ENCODE peak calls at places on chromosome 5, in nine cellular contexts. E is A172; N is activated CD8-positive, alpha-beta memory T cell treated with anti-CD3 and anti-CD28 coated beads for 24 hours; O is effector memory CD8-positive, alpha-beta T cell; R is brain microvascular endothelial cell; S is Kasumi-1; Z is activated gamma-delta T cell treated with anti-CD3 and anti-CD28 coated beads, Interleukin-2, amount 50 U/mL, for 16 hours; G is heart left ventricle; C is nephron progenitor cell. M is an unnamed sample.

GRCh38 chr5:60086583-60086982 is 193.1 kb upstream of the PDE4D start:
- DNase-seq in E (no peak), N (no peak), O (no peak), R (no peak), S (no peak), Z (no peak), G (no peak), C (no peak), M (no peak)

GRCh38 chr5:109888980-109889379 is 199.3 kb downstream of the MAN2A1 start:
- DNase-seq in E (no peak), N (no peak), O (no peak), R (no peak), S (no peak), Z (no peak), G (no peak), C (no peak), M (no peak)

GRCh38 chr5:73286891-73287290 is 113.9 kb downstream of the TMEM174 start:
- DNase-seq in E (no peak), N (no peak), O (no peak), R (no peak), S (no peak), Z (no peak), G (no peak), C (no peak), M (no peak)

GRCh38 chr5:133892774-133893173 is 75.7 kb downstream of the C5orf15 start:
- DNase-seq in E (no peak), N (no peak), O (no peak), R (no peak), S (no peak), Z (no peak), G (no peak), C (no peak), M (no peak)

GRCh38 chr5:76547242-76547890 is 75.8 kb downstream of the F2RL2 start:
- DNase-seq in E (no peak), N (peak), O (peak), R (no peak), S (peak), Z (peak), G (no peak), C (no peak), M (no peak)

GRCh38 chr5:176851871-176852270 is 41.5 kb downstream of the UNC5A start:
- DNase-seq in E (no peak), N (no peak), O (no peak), R (no peak), S (no peak), Z (no peak), G (peak), C (no peak), M (no peak)

GRCh38 chr5:139422307-139422893 is 16.9 kb downstream of the DNAJC18 start:
- DNase-seq in E (peak), N (no peak), O (peak), R (peak), S (peak), Z (peak), G (no peak), C (peak), M (no peak)

GRCh38 chr5:129110742-129111141 is 16.2 kb downstream of the ISOC1 start:
- DNase-seq in E (no peak), N (no peak), O (no peak), R (no peak), S (no peak), Z (no peak), G (no peak), C (no peak), M (no peak)

GRCh38 chr5:35799751-35800150 is 56.9 kb upstream of the IL7R start:
- DNase-seq in E (no peak), N (no peak), O (no peak), R (no peak), S (no peak), Z (no peak), G (no peak), C (no peak), M (no peak)

GRCh38 chr5:16147179-16147900 is 32.3 kb downstream of the MARCHF11 start:
- DNase-seq in E (no peak), N (no peak), O (no peak), R (no peak), S (no peak), Z (no peak), G (no peak), C (no peak), M (no peak)

GRCh38 chr5:94711785-94712184 is 93.3 kb downstream of the SLF1 start:
- DNase-seq in E (no peak), N (no peak), O (no peak), R (no peak), S (no peak), Z (no peak), G (no peak), C (no peak), M (no peak)

GRCh38 chr5:80654054-80654390 is 430 bp upstream of the MSH3 start:
- DNase-seq in E (peak), N (no peak), O (no peak), R (no peak), S (peak), Z (no peak), G (no peak), C (no peak), M (no peak)

GRCh38 chr5:116573279-116573616 is 1.4 kb downstream of the SEMA6A start:
- DNase-seq in E (no peak), N (no peak), O (no peak), R (no peak), S (no peak), Z (no peak), G (peak), C (peak), M (peak)

GRCh38 chr5:112681481-112681908 is 56.2 kb upstream of the APC start:
- DNase-seq in E (no peak), N (no peak), O (no peak), R (no peak), S (no peak), Z (no peak), G (no peak), C (no peak), M (no peak)

GRCh38 chr5:134314443-134314842 is 52.5 kb downstream of the CDKL3 start:
- DNase-seq in E (no peak), N (no peak), O (no peak), R (no peak), S (no peak), Z (no peak), G (no peak), C (no peak), M (no peak)

GRCh38 chr5:172747471-172747870 is 23.5 kb downstream of the DUSP1 start:
- DNase-seq in E (no peak), N (no peak), O (no peak), R (no peak), S (no peak), Z (no peak), G (no peak), C (no peak), M (no peak)

GRCh38 chr5:107456281-107456715 is 214.4 kb downstream of the EFNA5 start:
- DNase-seq in E (no peak), N (no peak), O (no peak), R (no peak), S (no peak), Z (no peak), G (no peak), C (no peak), M (no peak)

GRCh38 chr5:134637106-134637721 is 4.6 kb upstream of the SAR1B start:
- DNase-seq in E (no peak), N (no peak), O (no peak), R (no peak), S (no peak), Z (no peak), G (no peak), C (no peak), M (no peak)

GRCh38 chr5:122311888-122312669 is at the start of gene SNCAIP:
- DNase-seq in E (peak), N (no peak), O (no peak), R (no peak), S (no peak), Z (no peak), G (peak), C (peak), M (peak)

GRCh38 chr5:156718985-156719384 is 131.1 kb upstream of the PPP1R2B start:
- DNase-seq in E (no peak), N (no peak), O (no peak), R (no peak), S (no peak), Z (no peak), G (no peak), C (no peak), M (no peak)

GRCh38 chr5:134124289-134125194 is 10.1 kb downstream of the TCF7 start:
- DNase-seq in E (peak), N (peak), O (no peak), R (no peak), S (no peak), Z (no peak), G (no peak), C (no peak), M (no peak)

GRCh38 chr5:130400091-130400490 is 495.8 kb downstream of the CHSY3 start:
- DNase-seq in E (peak), N (no peak), O (no peak), R (peak), S (no peak), Z (no peak), G (no peak), C (no peak), M (no peak)

GRCh38 chr5:181207214-181207959 is 2.4 kb upstream of the TRIM7 start:
- DNase-seq in E (peak), N (peak), O (peak), R (peak), S (no peak), Z (peak), G (peak), C (peak), M (peak)

GRCh38 chr5:10656176-10656830 is 92.4 kb downstream of the ANKRD33B start:
- DNase-seq in E (no peak), N (no peak), O (no peak), R (no peak), S (no peak), Z (no peak), G (no peak), C (no peak), M (no peak)

GRCh38 chr5:21919417-21920022 is 933.6 kb downstream of the CDH12 start:
- DNase-seq in E (peak), N (no peak), O (no peak), R (peak), S (peak), Z (no peak), G (no peak), C (peak), M (no peak)

GRCh38 chr5:103435136-103435914 is 127.3 kb downstream of the NUDT12 start:
- DNase-seq in E (no peak), N (no peak), O (no peak), R (peak), S (no peak), Z (no peak), G (no peak), C (no peak), M (no peak)

GRCh38 chr5:181060924-181061323 is 20.9 kb downstream of the BTNL9 start:
- DNase-seq in E (no peak), N (no peak), O (no peak), R (no peak), S (no peak), Z (no peak), G (no peak), C (no peak), M (no peak)

GRCh38 chr5:77152441-77152840 is 58.0 kb upstream of the PDE8B start:
- DNase-seq in E (no peak), N (no peak), O (no peak), R (no peak), S (no peak), Z (no peak), G (no peak), C (no peak), M (no peak)

GRCh38 chr5:10293907-10294662 is 13.6 kb downstream of the CMBL start:
- DNase-seq in E (no peak), N (no peak), O (no peak), R (no peak), S (no peak), Z (no peak), G (no peak), C (no peak), M (no peak)

GRCh38 chr5:91281409-91281808 is 101.7 kb downstream of the ARRDC3 start:
- DNase-seq in E (peak), N (no peak), O (no peak), R (no peak), S (no peak), Z (no peak), G (no peak), C (no peak), M (no peak)

M was measured in uterus.